ENCODE peak calls at places on chromosomes 3 and 15, in nine cellular contexts. A, T, M, D, R, I, F, N and C are unnamed samples.
A peak's percentile ranks its signal among the peaks of the same experiment; 100 is the strongest.

GRCh38 chr15:25989327-25989726 is 126.2 kb upstream of the ATP10A start:
- DNase-seq in T (no peak), D (no peak), F (no peak), I (no peak), A (no peak), N (no peak), M (no peak), R (no peak), C (no peak)

GRCh38 chr3:94336076-94336741 is 273.3 kb downstream of the NSUN3 start:
- DNase-seq in M (peak; percentile 26), N (peak; percentile 59), I (no peak), R (peak; percentile 42), T (no peak), A (no peak), F (peak; percentile 70), D (no peak), C (no peak)

GRCh38 chr3:113747719-113748046 is 848 bp downstream of the ATP6V1A start:
- DNase-seq in N (no peak), I (no peak), T (peak; percentile 17), F (no peak), A (peak; percentile 24), D (no peak), M (no peak), R (peak; percentile 20), C (no peak)

GRCh38 chr3:142863010-142863787 is 25.7 kb downstream of the PCOLCE2 start:
- DNase-seq in N (no peak), I (no peak), T (no peak), D (no peak), M (peak; percentile 58), R (peak; percentile 54), A (no peak), F (no peak), C (no peak)

GRCh38 chr3:23112491-23112890 is 90.6 kb upstream of the UBE2E2 start:
- DNase-seq in I (no peak), M (no peak), D (no peak), F (no peak), R (no peak), T (no peak), N (no peak), A (no peak), C (no peak)

GRCh38 chr3:38372214-38372601 is 25.6 kb downstream of the XYLB start:
- DNase-seq in M (no peak), F (no peak), D (no peak), R (no peak), A (no peak), N (no peak), I (no peak), T (no peak), C (no peak)

GRCh38 chr15:70012895-70013294 is 84.8 kb downstream of the TLE3 start:
- DNase-seq in A (no peak), N (no peak), D (no peak), R (no peak), M (no peak), F (no peak), T (no peak), I (no peak), C (no peak)

GRCh38 chr15:67863442-67863987 is 23.7 kb upstream of the RNU6-1 start:
- DNase-seq in A (peak; percentile 86), D (peak; percentile 56), I (peak; percentile 53), F (peak; percentile 65), N (peak; percentile 64), T (peak; percentile 59), R (peak; percentile 93), M (no peak), C (peak; percentile 80)

GRCh38 chr3:157231071-157231470 is 71.1 kb upstream of the CCNL1 start:
- DNase-seq in M (peak; percentile 74), I (no peak), T (no peak), R (peak; percentile 57), N (no peak), A (no peak), F (no peak), D (no peak), C (no peak)

GRCh38 chr15:40320931-40321371 is 2.5 kb upstream of the INAFM2 start:
- DNase-seq in I (no peak), N (peak; percentile 60), R (peak; percentile 82), A (peak; percentile 72), F (peak; percentile 65), D (no peak), M (no peak), T (peak; percentile 26), C (peak; percentile 68)

GRCh38 chr3:58059349-58060321 is 51.4 kb downstream of the FLNB start:
- DNase-seq in T (no peak), D (no peak), M (no peak), F (peak; percentile 74), A (no peak), R (peak; percentile 63), I (no peak), N (no peak), C (no peak)

GRCh38 chr15:88790486-88790885 is 12.8 kb upstream of the ACAN start:
- DNase-seq in F (no peak), D (no peak), T (no peak), I (no peak), R (no peak), M (no peak), A (no peak), N (no peak), C (no peak)

GRCh38 chr15:70702584-70702983 is 60.8 kb downstream of the UACA start:
- DNase-seq in A (no peak), T (no peak), R (no peak), N (no peak), D (no peak), M (no peak), I (no peak), F (no peak), C (no peak)

GRCh38 chr3:121998030-121998580 is 23.9 kb downstream of the ILDR1 start:
- DNase-seq in F (peak; percentile 77), D (no peak), A (no peak), I (no peak), R (no peak), T (no peak), M (no peak), N (no peak), C (no peak)

GRCh38 chr3:194266658-194267005 is 84.5 kb downstream of the CPN2 start:
- DNase-seq in M (no peak), I (no peak), N (no peak), A (no peak), T (no peak), F (peak; percentile 28), D (no peak), R (no peak), C (no peak)

GRCh38 chr3:73471986-73472385 is 152.8 kb downstream of the PDZRN3 start:
- DNase-seq in F (no peak), D (no peak), N (no peak), A (no peak), I (no peak), T (no peak), M (no peak), R (no peak), C (no peak)

GRCh38 chr3:27606537-27606936 is 115.6 kb downstream of the EOMES start:
- DNase-seq in R (peak; percentile 23), A (no peak), I (no peak), M (no peak), T (no peak), D (no peak), N (no peak), F (no peak), C (no peak)

GRCh38 chr3:757711-758110 is 335.1 kb upstream of the CNTN6 start:
- DNase-seq in M (no peak), I (no peak), D (no peak), T (no peak), N (no peak), F (no peak), A (no peak), R (no peak), C (no peak)

GRCh38 chr3:59885103-59885502 is 835.3 kb upstream of the CFAP20DC start:
- DNase-seq in N (no peak), F (no peak), T (no peak), A (no peak), R (no peak), D (no peak), I (no peak), M (no peak), C (peak; percentile 15)

GRCh38 chr3:119690043-119690656 is 12.7 kb upstream of the CFAP91 start:
- DNase-seq in R (peak; percentile 56), N (peak; percentile 40), D (no peak), I (no peak), F (peak; percentile 52), M (peak; percentile 26), T (no peak), A (no peak), C (no peak)

GRCh38 chr15:90691369-90691768 is 25.8 kb upstream of the BLM start:
- DNase-seq in D (no peak), N (no peak), T (no peak), F (no peak), A (no peak), R (no peak), M (no peak), I (no peak), C (no peak)

GRCh38 chr3:64340636-64341240 is 115.5 kb upstream of the PRICKLE2 start:
- DNase-seq in A (no peak), R (peak; percentile 64), N (peak; percentile 26), F (no peak), M (peak; percentile 61), T (no peak), D (no peak), I (no peak), C (no peak)

GRCh38 chr3:155870133-155870944 is at the start of gene GMPS:
- DNase-seq in R (peak; percentile 98), D (peak; percentile 94), T (peak; percentile 92), F (peak; percentile 96), I (peak; percentile 94), A (peak; percentile 98), M (peak; percentile 90), N (peak; percentile 90), C (peak; percentile 85)

GRCh38 chr3:28544236-28544635 is 195.6 kb upstream of the AZI2 start:
- DNase-seq in R (no peak), N (no peak), M (no peak), A (no peak), T (no peak), F (no peak), D (no peak), I (no peak), C (no peak)

GRCh38 chr15:57947781-57948180 is 117.7 kb downstream of the ALDH1A2 start:
- DNase-seq in D (no peak), T (no peak), M (peak; percentile 28), A (no peak), I (no peak), F (peak; percentile 57), R (no peak), N (no peak), C (no peak)

GRCh38 chr3:1195922-1196321 is 103.1 kb downstream of the CNTN6 start:
- DNase-seq in A (no peak), I (no peak), M (peak; percentile 76), F (no peak), R (no peak), T (no peak), D (no peak), N (peak; percentile 39), C (no peak)

GRCh38 chr3:158794206-158794605 is 7.6 kb upstream of the MFSD1 start:
- DNase-seq in M (no peak), I (no peak), D (no peak), R (no peak), T (no peak), A (no peak), F (no peak), N (no peak), C (no peak)

GRCh38 chr15:74128785-74129350 is 1.5 kb upstream of the ISLR2 start:
- DNase-seq in M (no peak), F (no peak), I (no peak), N (no peak), T (no peak), R (no peak), A (peak; percentile 42), D (no peak), C (no peak)

GRCh38 chr15:28100516-28101195 is 1.5 kb upstream of the OCA2 start:
- DNase-seq in A (no peak), N (no peak), R (no peak), F (no peak), D (no peak), T (no peak), I (no peak), M (no peak), C (no peak)

GRCh38 chr3:184332370-184333090 is 4.9 kb upstream of the FAM131A start:
- DNase-seq in I (no peak), D (no peak), A (no peak), R (peak; percentile 67), T (no peak), N (peak; percentile 91), M (no peak), F (peak; percentile 96), C (no peak)